ENCODE peak calls at places on chromosomes 4 and X, in seven cellular contexts. One of them, this sample, is unnamed.
A peak's percentile ranks its signal among the peaks of the same experiment; 100 is the strongest.

GRCh38 chrX:13902406-13902805 is 85.5 kb upstream of the GPM6B start:
- DNase-seq in A549: no peak
- DNase-seq in H7: no peak
- DNase-seq in endodermal cell: no peak
- DNase-seq in HepG2: no peak
- DNase-seq in astrocyte of the spinal cord: no peak
- DNase-seq in dorsolateral prefrontal cortex: no peak
- DNase-seq in this sample: no peak

GRCh38 chrX:30865020-30865419 is 24.0 kb downstream of the TAB3 start:
- DNase-seq in A549: peak; percentile 26
- DNase-seq in H7: peak; percentile 22
- DNase-seq in endodermal cell: peak; percentile 56
- DNase-seq in HepG2: peak; percentile 21
- DNase-seq in astrocyte of the spinal cord: no peak
- DNase-seq in dorsolateral prefrontal cortex: no peak
- DNase-seq in this sample: no peak

GRCh38 chrX:118726887-118727685 is at the start of gene IL13RA1:
- DNase-seq in A549: peak; percentile 89
- DNase-seq in H7: peak; percentile 96
- DNase-seq in endodermal cell: peak; percentile 91
- DNase-seq in HepG2: peak; percentile 93
- DNase-seq in astrocyte of the spinal cord: peak; percentile 90
- DNase-seq in dorsolateral prefrontal cortex: no peak
- DNase-seq in this sample: no peak

GRCh38 chr4:182126096-182126495 is 117.1 kb upstream of the TENM3 start:
- DNase-seq in A549: no peak
- DNase-seq in H7: no peak
- DNase-seq in endodermal cell: no peak
- DNase-seq in HepG2: no peak
- DNase-seq in astrocyte of the spinal cord: peak; percentile 36
- DNase-seq in dorsolateral prefrontal cortex: no peak
- DNase-seq in this sample: no peak

GRCh38 chr4:116573540-116573939 is 511.8 kb downstream of the TRAM1L1 start:
- DNase-seq in A549: no peak
- DNase-seq in H7: no peak
- DNase-seq in endodermal cell: no peak
- DNase-seq in HepG2: no peak
- DNase-seq in astrocyte of the spinal cord: no peak
- DNase-seq in dorsolateral prefrontal cortex: no peak
- DNase-seq in this sample: no peak

GRCh38 chrX:12804655-12805054 is 13.4 kb downstream of the PRPS2 start:
- DNase-seq in A549: no peak
- DNase-seq in H7: no peak
- DNase-seq in endodermal cell: no peak
- DNase-seq in HepG2: no peak
- DNase-seq in astrocyte of the spinal cord: no peak
- DNase-seq in dorsolateral prefrontal cortex: no peak
- DNase-seq in this sample: no peak

GRCh38 chr4:91170756-91171155 is 1043.6 kb downstream of the CCSER1 start:
- DNase-seq in A549: no peak
- DNase-seq in H7: no peak
- DNase-seq in endodermal cell: no peak
- DNase-seq in HepG2: no peak
- DNase-seq in astrocyte of the spinal cord: peak; percentile 2
- DNase-seq in dorsolateral prefrontal cortex: no peak
- DNase-seq in this sample: no peak

GRCh38 chr4:2244947-2245786 is 3.2 kb upstream of the HAUS3 start:
- DNase-seq in A549: no peak
- DNase-seq in H7: peak; percentile 43
- DNase-seq in endodermal cell: peak; percentile 56
- DNase-seq in HepG2: peak; percentile 21
- DNase-seq in astrocyte of the spinal cord: no peak
- DNase-seq in dorsolateral prefrontal cortex: no peak
- DNase-seq in this sample: no peak

GRCh38 chrX:141791856-141792255 is 46.3 kb upstream of the MAGEC3 start:
- DNase-seq in A549: peak; percentile 2
- DNase-seq in H7: no peak
- DNase-seq in endodermal cell: no peak
- DNase-seq in HepG2: no peak
- DNase-seq in astrocyte of the spinal cord: no peak
- DNase-seq in dorsolateral prefrontal cortex: no peak
- DNase-seq in this sample: no peak

GRCh38 chr4:74934016-74934821 is 1.3 kb downstream of the PARM1 start:
- DNase-seq in A549: no peak
- DNase-seq in H7: peak; percentile 65
- DNase-seq in endodermal cell: peak; percentile 75
- DNase-seq in HepG2: no peak
- DNase-seq in astrocyte of the spinal cord: peak; percentile 30
- DNase-seq in dorsolateral prefrontal cortex: peak; percentile 42
- DNase-seq in this sample: no peak
- H3K4me3 ChIP-seq in A549: peak overlapping the region; percentile 50
- H3K4me3 ChIP-seq in H7: peak overlapping the region; percentile 53
- H3K4me3 ChIP-seq in endodermal cell: peak overlapping the region; percentile 72
- H3K4me3 ChIP-seq in HepG2: peak overlapping the region; percentile 61
- H3K4me3 ChIP-seq in astrocyte of the spinal cord: peak overlapping the region; percentile 40
- H3K4me3 ChIP-seq in dorsolateral prefrontal cortex: peak overlapping the region; percentile 58
- H3K4me3 ChIP-seq in this sample: peak overlapping the region; percentile 63

GRCh38 chr4:6582889-6583504 is 8.0 kb downstream of the MAN2B2 start:
- DNase-seq in A549: peak; percentile 57
- DNase-seq in H7: peak; percentile 77
- DNase-seq in endodermal cell: peak; percentile 73
- DNase-seq in HepG2: peak; percentile 55
- DNase-seq in astrocyte of the spinal cord: peak; percentile 25
- DNase-seq in dorsolateral prefrontal cortex: no peak
- DNase-seq in this sample: no peak
- H3K4me3 ChIP-seq in A549: no peak overlapping the region
- H3K4me3 ChIP-seq in H7: no peak overlapping the region
- H3K4me3 ChIP-seq in endodermal cell: peak overlapping the region; percentile 29
- H3K4me3 ChIP-seq in HepG2: no peak overlapping the region
- H3K4me3 ChIP-seq in astrocyte of the spinal cord: no peak overlapping the region
- H3K4me3 ChIP-seq in dorsolateral prefrontal cortex: no peak overlapping the region
- H3K4me3 ChIP-seq in this sample: no peak overlapping the region

GRCh38 chr4:137609693-137610450 is 77.6 kb upstream of the PCDH18 start:
- DNase-seq in A549: no peak
- DNase-seq in H7: no peak
- DNase-seq in endodermal cell: no peak
- DNase-seq in HepG2: no peak
- DNase-seq in astrocyte of the spinal cord: peak; percentile 22
- DNase-seq in dorsolateral prefrontal cortex: no peak
- DNase-seq in this sample: no peak
- H3K4me3 ChIP-seq in A549: no peak overlapping the region
- H3K4me3 ChIP-seq in H7: no peak overlapping the region
- H3K4me3 ChIP-seq in endodermal cell: no peak overlapping the region
- H3K4me3 ChIP-seq in HepG2: no peak overlapping the region
- H3K4me3 ChIP-seq in astrocyte of the spinal cord: no peak overlapping the region
- H3K4me3 ChIP-seq in dorsolateral prefrontal cortex: no peak overlapping the region
- H3K4me3 ChIP-seq in this sample: peak overlapping the region; percentile 38

GRCh38 chr4:88792821-88793220 is 95.2 kb upstream of the NAP1L5 start:
- DNase-seq in A549: peak; percentile 3
- DNase-seq in H7: peak; percentile 1
- DNase-seq in endodermal cell: no peak
- DNase-seq in HepG2: no peak
- DNase-seq in astrocyte of the spinal cord: peak; percentile 48
- DNase-seq in dorsolateral prefrontal cortex: no peak
- DNase-seq in this sample: no peak

GRCh38 chr4:88794087-88794486 is 96.5 kb upstream of the NAP1L5 start:
- DNase-seq in A549: no peak
- DNase-seq in H7: no peak
- DNase-seq in endodermal cell: no peak
- DNase-seq in HepG2: no peak
- DNase-seq in astrocyte of the spinal cord: no peak
- DNase-seq in dorsolateral prefrontal cortex: no peak
- DNase-seq in this sample: no peak

GRCh38 chr4:88793473-88793872 is 95.8 kb upstream of the NAP1L5 start:
- DNase-seq in A549: no peak
- DNase-seq in H7: no peak
- DNase-seq in endodermal cell: no peak
- DNase-seq in HepG2: no peak
- DNase-seq in astrocyte of the spinal cord: no peak
- DNase-seq in dorsolateral prefrontal cortex: no peak
- DNase-seq in this sample: no peak

GRCh38 chr4:88791274-88791673 is 93.6 kb upstream of the NAP1L5 start:
- DNase-seq in A549: peak; percentile 4
- DNase-seq in H7: peak; percentile 3
- DNase-seq in endodermal cell: no peak
- DNase-seq in HepG2: peak; percentile 14
- DNase-seq in astrocyte of the spinal cord: peak; percentile 53
- DNase-seq in dorsolateral prefrontal cortex: no peak
- DNase-seq in this sample: no peak

GRCh38 chr4:88792268-88792781 is 94.7 kb upstream of the NAP1L5 start:
- DNase-seq in A549: peak; percentile 9
- DNase-seq in H7: no peak
- DNase-seq in endodermal cell: no peak
- DNase-seq in HepG2: peak; percentile 9
- DNase-seq in astrocyte of the spinal cord: peak; percentile 79
- DNase-seq in dorsolateral prefrontal cortex: no peak
- DNase-seq in this sample: no peak
- H3K4me3 ChIP-seq in A549: no peak overlapping the region
- H3K4me3 ChIP-seq in H7: no peak overlapping the region
- H3K4me3 ChIP-seq in endodermal cell: no peak overlapping the region
- H3K4me3 ChIP-seq in HepG2: no peak overlapping the region
- H3K4me3 ChIP-seq in astrocyte of the spinal cord: no peak overlapping the region
- H3K4me3 ChIP-seq in dorsolateral prefrontal cortex: no peak overlapping the region
- H3K4me3 ChIP-seq in this sample: no peak overlapping the region

DNA sequence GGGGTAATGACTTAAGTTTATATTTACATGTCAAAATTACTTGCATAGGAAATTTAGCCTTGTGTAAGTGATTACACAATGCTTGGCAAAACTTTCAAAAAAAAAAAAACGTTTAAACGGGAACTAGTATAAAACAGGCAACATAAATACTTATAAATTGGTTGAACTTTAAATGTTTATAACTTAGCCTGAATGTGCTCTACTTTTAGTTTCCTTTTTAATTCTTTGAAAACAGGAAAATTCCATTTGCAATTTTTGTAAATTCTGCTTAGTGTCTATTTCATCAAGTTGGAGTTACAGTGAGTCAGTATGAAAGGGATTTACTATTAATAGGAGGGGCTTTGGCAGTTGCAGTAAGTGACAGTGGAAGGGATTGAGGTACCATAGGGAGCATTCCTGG is 2.6 kb downstream of the STAG2 start:
- DNase-seq in A549: no peak
- DNase-seq in H7: no peak
- DNase-seq in endodermal cell: no peak
- DNase-seq in HepG2: no peak
- DNase-seq in astrocyte of the spinal cord: peak; percentile 22
- DNase-seq in dorsolateral prefrontal cortex: no peak
- DNase-seq in this sample: no peak
- H3K4me3 ChIP-seq in A549: no peak overlapping the region
- H3K4me3 ChIP-seq in H7: no peak overlapping the region
- H3K4me3 ChIP-seq in endodermal cell: peak overlapping the region; percentile 95
- H3K4me3 ChIP-seq in HepG2: peak overlapping the region; percentile 77
- H3K4me3 ChIP-seq in astrocyte of the spinal cord: peak overlapping the region; percentile 3
- H3K4me3 ChIP-seq in dorsolateral prefrontal cortex: no peak overlapping the region
- H3K4me3 ChIP-seq in this sample: peak overlapping the region; percentile 80

GRCh38 chr4:52715255-52715897 is 35.8 kb downstream of the ERVMER34-1 start:
- DNase-seq in A549: no peak
- DNase-seq in H7: no peak
- DNase-seq in endodermal cell: no peak
- DNase-seq in HepG2: no peak
- DNase-seq in astrocyte of the spinal cord: no peak
- DNase-seq in dorsolateral prefrontal cortex: no peak
- DNase-seq in this sample: no peak

GRCh38 chr4:52718123-52718522 is 33.1 kb downstream of the ERVMER34-1 start:
- DNase-seq in A549: no peak
- DNase-seq in H7: no peak
- DNase-seq in endodermal cell: no peak
- DNase-seq in HepG2: no peak
- DNase-seq in astrocyte of the spinal cord: peak; percentile 35
- DNase-seq in dorsolateral prefrontal cortex: no peak
- DNase-seq in this sample: no peak

GRCh38 chr4:52716364-52717151 is 34.7 kb downstream of the ERVMER34-1 start:
- DNase-seq in A549: no peak
- DNase-seq in H7: no peak
- DNase-seq in endodermal cell: no peak
- DNase-seq in HepG2: no peak
- DNase-seq in astrocyte of the spinal cord: no peak
- DNase-seq in dorsolateral prefrontal cortex: no peak
- DNase-seq in this sample: no peak

GRCh38 chr4:52714597-52715254 is 36.5 kb downstream of the ERVMER34-1 start:
- DNase-seq in A549: no peak
- DNase-seq in H7: no peak
- DNase-seq in endodermal cell: no peak
- DNase-seq in HepG2: no peak
- DNase-seq in astrocyte of the spinal cord: no peak
- DNase-seq in dorsolateral prefrontal cortex: no peak
- DNase-seq in this sample: no peak

GRCh38 chr4:52715914-52716313 is 35.3 kb downstream of the ERVMER34-1 start:
- DNase-seq in A549: no peak
- DNase-seq in H7: no peak
- DNase-seq in endodermal cell: no peak
- DNase-seq in HepG2: no peak
- DNase-seq in astrocyte of the spinal cord: no peak
- DNase-seq in dorsolateral prefrontal cortex: no peak
- DNase-seq in this sample: no peak
- H3K4me3 ChIP-seq in A549: no peak overlapping the region
- H3K4me3 ChIP-seq in H7: no peak overlapping the region
- H3K4me3 ChIP-seq in endodermal cell: peak overlapping the region; percentile 91
- H3K4me3 ChIP-seq in HepG2: no peak overlapping the region
- H3K4me3 ChIP-seq in astrocyte of the spinal cord: no peak overlapping the region
- H3K4me3 ChIP-seq in dorsolateral prefrontal cortex: no peak overlapping the region
- H3K4me3 ChIP-seq in this sample: no peak overlapping the region

GRCh38 chr4:56544573-56545131 is 39.1 kb downstream of the ARL9 start:
- DNase-seq in A549: peak; percentile 75
- DNase-seq in H7: peak; percentile 92
- DNase-seq in endodermal cell: peak; percentile 97
- DNase-seq in HepG2: peak; percentile 78
- DNase-seq in astrocyte of the spinal cord: peak; percentile 84
- DNase-seq in dorsolateral prefrontal cortex: peak; percentile 87
- DNase-seq in this sample: peak; percentile 6
- H3K4me3 ChIP-seq in A549: peak overlapping the region; percentile 39
- H3K4me3 ChIP-seq in H7: peak overlapping the region; percentile 38
- H3K4me3 ChIP-seq in endodermal cell: peak overlapping the region; percentile 65
- H3K4me3 ChIP-seq in HepG2: peak overlapping the region; percentile 67
- H3K4me3 ChIP-seq in astrocyte of the spinal cord: peak overlapping the region; percentile 33
- H3K4me3 ChIP-seq in dorsolateral prefrontal cortex: peak overlapping the region; percentile 35
- H3K4me3 ChIP-seq in this sample: peak overlapping the region; percentile 60